ENCODE peak calls at places on chromosome X, in four cellular contexts. Y, K, T and Q are unnamed samples.

GRCh38 chrX:22577181-22577580 is 304.5 kb downstream of the CBLL2 start:
- DNase-seq in Y (no peak), K (no peak), T (no peak), Q (no peak)

GRCh38 chrX:14801136-14801535 is 71.7 kb downstream of the FANCB start:
- DNase-seq in Y (no peak), K (peak; percentile 15), T (no peak), Q (no peak)

GRCh38 chrX:86946569-86946968 is 571.0 kb upstream of the KLHL4 start:
- DNase-seq in Y (no peak), K (peak; percentile 39), T (no peak), Q (no peak)

GRCh38 chrX:154380787-154381186 is 1.7 kb downstream of the EMD start:
- DNase-seq in Y (no peak), K (no peak), T (no peak), Q (no peak)

GRCh38 chrX:39602226-39602625 is 495.5 kb downstream of the BCOR start:
- DNase-seq in Y (no peak), K (no peak), T (no peak), Q (no peak)

GRCh38 chrX:115408736-115409390 is 119.3 kb downstream of the LUZP4 start:
- DNase-seq in Y (no peak), K (no peak), T (no peak), Q (no peak)

GRCh38 chrX:42992199-42992943 is 214.4 kb upstream of the PPP1R2C start:
- DNase-seq in Y (no peak), K (peak; percentile 22), T (no peak), Q (no peak)

GRCh38 chrX:9859711-9860555 is 73.7 kb downstream of the SHROOM2 start:
- DNase-seq in Y (no peak), K (no peak), T (no peak), Q (no peak)

GRCh38 chrX:150085881-150086280 is 147.6 kb upstream of the EOLA2 start:
- DNase-seq in Y (no peak), K (no peak), T (no peak), Q (no peak)

GRCh38 chrX:119127643-119128042 is at the start of gene KIAA1210:
- DNase-seq in Y (no peak), K (no peak), T (no peak), Q (no peak)

GRCh38 chrX:39815621-39816020 is 282.1 kb downstream of the BCOR start:
- DNase-seq in Y (no peak), K (no peak), T (no peak), Q (no peak)

GRCh38 chrX:83469551-83469950 is 38.5 kb upstream of the POU3F4 start:
- DNase-seq in Y (no peak), K (peak; percentile 27), T (no peak), Q (no peak)

GRCh38 chrX:151359931-151360871 is 36.8 kb upstream of the VMA21 start:
- DNase-seq in Y (no peak), K (no peak), T (peak; percentile 66), Q (peak; percentile 61)

GRCh38 chrX:109463729-109464128 is 18.2 kb downstream of the GUCY2F start:
- DNase-seq in Y (no peak), K (no peak), T (no peak), Q (no peak)

GRCh38 chrX:48715876-48716502 is 19.5 kb downstream of the SUV39H1 start:
- DNase-seq in Y (no peak), K (no peak), T (no peak), Q (no peak)

GRCh38 chrX:110320588-110320987 is 2.7 kb upstream of the AMMECR1 start:
- DNase-seq in Y (no peak), K (no peak), T (no peak), Q (no peak)

GRCh38 chrX:132181364-132181763 is 37.9 kb downstream of the RAP2C start:
- DNase-seq in Y (no peak), K (no peak), T (no peak), Q (no peak)

GRCh38 chrX:110412971-110413726 is 54.5 kb downstream of the RTL9 start:
- DNase-seq in Y (no peak), K (peak; percentile 74), T (peak; percentile 72), Q (peak; percentile 78)

GRCh38 chrX:151902813-151903591 is 9.7 kb upstream of the MAGEA4 start:
- DNase-seq in Y (no peak), K (no peak), T (no peak), Q (no peak)

GRCh38 chrX:13790206-13791131 is 26.4 kb downstream of the GPM6B start:
- DNase-seq in Y (no peak), K (no peak), T (no peak), Q (no peak)

GRCh38 chrX:54358424-54359211 is 772 bp upstream of the WNK3 start:
- DNase-seq in Y (no peak), K (peak; percentile 87), T (peak; percentile 75), Q (peak; percentile 50)

GRCh38 chrX:149490100-149490499 is 15.0 kb downstream of the IDS start:
- DNase-seq in Y (no peak), K (no peak), T (no peak), Q (no peak)

GRCh38 chrX:9231491-9231890 is 197.6 kb upstream of the FAM9B start:
- DNase-seq in Y (no peak), K (no peak), T (no peak), Q (no peak)

GRCh38 chrX:397575-397974 is 10.9 kb upstream of the PPP2R3B start:
- DNase-seq in Y (no peak), K (peak; percentile 49), T (no peak), Q (no peak)

GRCh38 chrX:48958635-48959094 is 1.3 kb upstream of the OTUD5 start:
- DNase-seq in Y (peak; percentile 92), K (no peak), T (peak; percentile 64), Q (no peak)

GRCh38 chrX:16278927-16279326 is 111.6 kb downstream of the MAGEB17 start:
- DNase-seq in Y (no peak), K (no peak), T (no peak), Q (no peak)

GRCh38 chrX:71542411-71542810 is 9.5 kb downstream of the OGT start:
- DNase-seq in Y (no peak), K (no peak), T (no peak), Q (no peak)

GRCh38 chrX:71128166-71128833 is 9.9 kb downstream of the MED12 start:
- DNase-seq in Y (no peak), K (no peak), T (no peak), Q (no peak)

GRCh38 chrX:154526901-154527675 is 11.1 kb upstream of the FAM3A start:
- DNase-seq in Y (no peak), K (no peak), T (peak; percentile 86), Q (peak; percentile 82)

GRCh38 chrX:14776901-14777300 is 96.0 kb downstream of the FANCB start:
- DNase-seq in Y (no peak), K (no peak), T (no peak), Q (no peak)

GRCh38 chrX:149508467-149508866 is 3.4 kb upstream of the IDS start:
- DNase-seq in Y (no peak), K (no peak), T (no peak), Q (no peak)

GRCh38 chrX:2188316-2188715 is 312.5 kb downstream of the DHRSX start:
- DNase-seq in Y (no peak), K (no peak), T (no peak), Q (no peak)
- H3K4me3 ChIP-seq in Y (no peak overlapping the region), K (peak overlapping the region; percentile 26), T (no peak overlapping the region), Q (no peak overlapping the region)

GRCh38 chrX:23898412-23898959 is 9.3 kb downstream of the APOO start:
- DNase-seq in Y (no peak), K (no peak), T (no peak), Q (no peak)
- H3K4me3 ChIP-seq in Y (no peak overlapping the region), K (no peak overlapping the region), T (no peak overlapping the region), Q (no peak overlapping the region)

GRCh38 chrX:140764401-140764919 is 54.9 kb downstream of the LINC00632 start:
- DNase-seq in Y (no peak), K (no peak), T (no peak), Q (peak; percentile 50)
- H3K4me3 ChIP-seq in Y (peak overlapping the region; percentile 45), K (peak overlapping the region; percentile 54), T (peak overlapping the region; percentile 39), Q (peak overlapping the region; percentile 24)

GRCh38 chrX:103565197-103565596 is 20.1 kb upstream of the TCEAL4 start:
- DNase-seq in Y (no peak), K (no peak), T (no peak), Q (no peak)
- H3K4me3 ChIP-seq in Y (no peak overlapping the region), K (no peak overlapping the region), T (no peak overlapping the region), Q (no peak overlapping the region)

GRCh38 chrX:45771560-45772340 is 571.1 kb upstream of the DIPK2B start:
- DNase-seq in Y (no peak), K (no peak), T (peak; percentile 67), Q (no peak)
- H3K4me3 ChIP-seq in Y (peak overlapping the region; percentile 49), K (no peak overlapping the region), T (peak overlapping the region; percentile 57), Q (peak overlapping the region; percentile 49)